ENCODE peak calls at places on chromosomes 6 and 20, in nine cellular contexts. D, J, T, N, R, F, Z, I and P are unnamed samples.

GRCh38 chr6:106257195-106257594 is 68.4 kb downstream of the ATG5 start:
- DNase-seq in D (no peak), J (no peak), T (no peak), N (no peak), R (no peak), F (no peak), Z (no peak), I (no peak), P (no peak)

GRCh38 chr6:134537146-134537555 is 219.2 kb upstream of the SGK1 start:
- DNase-seq in D (no peak), J (no peak), T (no peak), N (peak; percentile 92), R (no peak), F (no peak), Z (no peak), I (no peak), P (no peak)

GRCh38 chr6:159828074-159828473 is 28.0 kb downstream of the PNLDC1 start:
- DNase-seq in D (no peak), J (no peak), T (no peak), N (no peak), R (no peak), F (peak; percentile 41), Z (no peak), I (no peak), P (no peak)

GRCh38 chr20:32206383-32207210 is 946 bp downstream of the PLAGL2 start:
- DNase-seq in D (no peak), J (no peak), T (no peak), N (no peak), R (no peak), F (no peak), Z (no peak), I (no peak), P (no peak)

GRCh38 chr6:30915591-30915946 is 1.5 kb downstream of the VARS2 start:
- DNase-seq in D (no peak), J (no peak), T (no peak), N (peak; percentile 55), R (no peak), F (no peak), Z (no peak), I (no peak), P (no peak)

GRCh38 chr6:88263591-88263990 is 97.4 kb upstream of the CNR1 start:
- DNase-seq in D (no peak), J (no peak), T (no peak), N (no peak), R (no peak), F (no peak), Z (no peak), I (no peak), P (no peak)

GRCh38 chr20:47696856-47697255 is 88.4 kb downstream of the SULF2 start:
- DNase-seq in D (no peak), J (no peak), T (no peak), N (no peak), R (no peak), F (no peak), Z (no peak), I (no peak), P (no peak)

GRCh38 chr6:4351857-4352669 is 216.7 kb upstream of the ECI2 start:
- DNase-seq in D (no peak), J (no peak), T (peak; percentile 74), N (peak; percentile 36), R (no peak), F (peak; percentile 75), Z (peak; percentile 28), I (peak; percentile 86), P (peak; percentile 49)

GRCh38 chr20:10328897-10329255 is 105.1 kb downstream of the MKKS start:
- DNase-seq in D (no peak), J (no peak), T (no peak), N (no peak), R (no peak), F (no peak), Z (no peak), I (no peak), P (no peak)

GRCh38 chr6:99850841-99851240 is 143.2 kb downstream of the MCHR2 start:
- DNase-seq in D (no peak), J (no peak), T (no peak), N (no peak), R (no peak), F (no peak), Z (no peak), I (no peak), P (no peak)

GRCh38 chr6:159157431-159157830 is 11.8 kb upstream of the FNDC1 start:
- DNase-seq in D (no peak), J (no peak), T (no peak), N (no peak), R (no peak), F (no peak), Z (no peak), I (no peak), P (no peak)

GRCh38 chr6:83722876-83723275 is 14.0 kb upstream of the SNAP91 start:
- DNase-seq in D (no peak), J (no peak), T (no peak), N (no peak), R (no peak), F (no peak), Z (no peak), I (no peak), P (no peak)

GRCh38 chr6:25014375-25014774 is 78.6 kb upstream of the RIPOR2 start:
- DNase-seq in D (no peak), J (no peak), T (no peak), N (no peak), R (no peak), F (no peak), Z (no peak), I (no peak), P (no peak)
- H3K4me1 ChIP-seq in D (peaks cover 19% of the 10 kb centered on the region), J (peaks cover 46% of the 10 kb centered on the region), T (no peaks in the 10 kb centered on the region), N (peaks cover 4% of the 10 kb centered on the region), R (peaks cover 60% of the 10 kb centered on the region), F (no peaks in the 10 kb centered on the region), Z (peaks cover 30% of the 10 kb centered on the region), I (no peaks in the 10 kb centered on the region), P (no peaks in the 10 kb centered on the region)

DNA sequence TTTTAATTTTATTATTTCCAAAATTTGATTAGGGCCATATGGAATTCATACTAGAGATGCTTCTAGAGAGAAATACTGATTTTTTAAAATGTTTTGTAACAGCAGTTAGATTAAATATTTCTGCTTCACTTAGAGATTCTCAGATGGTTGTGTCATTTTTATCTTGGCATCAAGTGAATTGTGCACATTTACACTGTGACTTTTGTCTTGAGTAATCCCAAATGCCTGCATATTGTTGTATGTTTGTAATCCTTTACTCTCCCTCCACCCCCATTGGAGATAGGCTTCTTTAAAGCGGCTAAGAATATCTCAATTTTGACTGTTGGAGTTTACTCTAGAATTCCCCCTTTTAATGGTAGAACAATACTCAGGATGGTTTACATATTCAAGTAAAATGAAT is 19.0 kb downstream of the STX16 start:
- DNase-seq in D (no peak), J (no peak), T (no peak), N (no peak), R (no peak), F (no peak), Z (no peak), I (no peak), P (no peak)
- H3K4me1 ChIP-seq in D (no peaks in the 10 kb centered on the region), J (no peaks in the 10 kb centered on the region), T (no peaks in the 10 kb centered on the region), N (no peaks in the 10 kb centered on the region), R (peaks cover 3% of the 10 kb centered on the region), F (no peaks in the 10 kb centered on the region), Z (no peaks in the 10 kb centered on the region), I (peaks cover 14% of the 10 kb centered on the region), P (no peaks in the 10 kb centered on the region)

DNA sequence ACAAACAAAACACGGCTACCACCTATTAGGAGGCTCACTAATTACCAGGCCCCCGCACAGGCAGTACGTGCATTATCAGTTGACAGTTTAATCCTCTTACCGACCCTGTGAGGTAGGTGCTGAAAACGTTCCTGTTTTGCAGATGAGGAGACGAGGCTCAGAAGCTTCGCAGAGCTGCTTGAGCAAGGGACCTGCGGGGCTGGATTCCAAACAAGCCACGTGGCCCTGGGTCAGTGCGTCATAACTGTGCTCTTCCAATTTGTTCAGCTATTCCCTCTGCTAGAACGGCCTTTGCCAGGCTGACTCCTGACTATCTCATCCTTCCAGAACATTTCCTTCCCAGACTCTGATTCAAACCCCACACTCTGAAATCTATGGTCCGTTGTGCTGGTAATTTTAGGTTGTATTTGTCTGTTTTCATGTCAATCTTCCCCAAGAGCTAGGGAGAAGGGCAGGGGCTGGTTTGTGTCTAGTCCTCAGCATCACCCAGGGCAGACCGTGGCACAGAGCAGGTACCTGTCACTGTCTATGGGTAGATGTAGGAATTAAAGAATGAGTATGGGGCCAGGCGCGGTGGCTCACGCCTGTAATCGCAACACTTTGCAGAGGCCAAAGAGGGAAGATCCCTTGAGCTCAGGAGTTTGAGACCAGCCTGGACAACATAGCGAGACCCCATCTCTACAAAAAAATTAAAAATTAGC is 28.8 kb upstream of the TLDC2 start:
- DNase-seq in D (no peak), J (no peak), T (peak; percentile 83), N (no peak), R (no peak), F (peak; percentile 89), Z (peak; percentile 52), I (peak; percentile 83), P (peak; percentile 63)
- H3K4me1 ChIP-seq in D (no peaks in the 10 kb centered on the region), J (peaks cover 18% of the 10 kb centered on the region), T (peaks cover 89% of the 10 kb centered on the region), N (peaks cover 15% of the 10 kb centered on the region), R (no peaks in the 10 kb centered on the region), F (peaks cover 23% of the 10 kb centered on the region), Z (peaks cover 88% of the 10 kb centered on the region), I (peaks cover 9% of the 10 kb centered on the region), P (peaks cover 5% of the 10 kb centered on the region)

GRCh38 chr6:155245193-155245592 is 18.6 kb upstream of the CLDN20 start:
- DNase-seq in D (no peak), J (no peak), T (no peak), N (no peak), R (no peak), F (no peak), Z (no peak), I (no peak), P (no peak)

GRCh38 chr6:155237613-155238012 is 26.2 kb upstream of the CLDN20 start:
- DNase-seq in D (no peak), J (no peak), T (no peak), N (no peak), R (no peak), F (no peak), Z (no peak), I (no peak), P (no peak)

GRCh38 chr6:155241966-155242365 is 21.8 kb upstream of the CLDN20 start:
- DNase-seq in D (no peak), J (no peak), T (no peak), N (no peak), R (no peak), F (no peak), Z (no peak), I (no peak), P (no peak)

GRCh38 chr6:155244434-155244833 is 19.4 kb upstream of the CLDN20 start:
- DNase-seq in D (no peak), J (no peak), T (no peak), N (no peak), R (no peak), F (no peak), Z (no peak), I (no peak), P (no peak)

DNA sequence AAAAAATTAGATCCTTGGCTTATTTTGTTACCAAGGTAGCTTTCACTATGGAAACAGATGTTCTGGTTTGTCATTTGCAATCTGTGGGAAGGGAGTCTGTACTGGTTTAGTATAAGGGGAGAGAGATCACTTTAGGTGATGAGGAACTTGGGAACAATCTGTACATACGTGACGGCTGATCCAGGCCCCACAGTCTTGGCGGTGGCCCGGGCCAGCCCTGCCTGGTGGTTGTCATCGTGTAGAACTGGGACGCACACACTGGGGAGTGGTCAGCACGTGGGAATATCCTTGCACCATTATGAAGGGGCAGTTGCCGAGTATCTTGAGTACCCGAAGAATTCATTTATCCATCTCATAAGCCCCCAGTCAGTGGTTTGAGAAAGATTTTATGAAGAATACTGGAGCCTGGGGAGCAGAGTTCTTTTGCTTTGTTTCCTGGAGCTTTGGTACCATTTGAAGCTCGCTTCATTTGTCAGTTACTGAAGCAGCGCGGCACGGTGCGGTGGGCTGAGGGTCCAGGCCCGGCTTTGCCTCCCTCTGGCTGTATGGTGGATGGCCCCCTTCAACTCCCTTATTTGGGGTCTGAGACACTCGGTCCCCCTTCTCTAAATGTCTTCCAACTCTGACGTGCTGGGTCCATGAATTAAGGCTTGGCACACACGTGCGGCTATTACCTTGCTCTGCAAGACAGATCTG is 22.8 kb upstream of the CLDN20 start:
- DNase-seq in D (no peak), J (no peak), T (no peak), N (no peak), R (no peak), F (no peak), Z (no peak), I (no peak), P (no peak)
- H3K4me1 ChIP-seq in D (no peaks in the 10 kb centered on the region), J (no peaks in the 10 kb centered on the region), T (no peaks in the 10 kb centered on the region), N (no peaks in the 10 kb centered on the region), R (no peaks in the 10 kb centered on the region), F (no peaks in the 10 kb centered on the region), Z (no peaks in the 10 kb centered on the region), I (no peaks in the 10 kb centered on the region), P (no peaks in the 10 kb centered on the region)